ENCODE peak calls at places on chromosomes 4 and X, in seven cellular contexts. Y, P, Q, M, E, A and C are unnamed samples.

GRCh38 chr4:109472343-109472761 is 38.7 kb downstream of the SEC24B start:
- DNase-seq in M (no peak), A (peak), E (no peak), P (no peak), Q (no peak), Y (no peak), C (no peak)

GRCh38 chr4:149265645-149266044 is 550.0 kb downstream of the IQCM start:
- DNase-seq in P (no peak), E (no peak), Q (no peak), M (no peak), A (no peak), Y (no peak), C (no peak)

GRCh38 chr4:140721088-140721421 is 35.1 kb downstream of the TBC1D9 start:
- DNase-seq in Y (no peak), A (no peak), Q (no peak), E (no peak), P (no peak), M (no peak), C (no peak)

GRCh38 chr4:109009909-109010308 is 247.1 kb upstream of the ETNPPL start:
- DNase-seq in Q (no peak), M (no peak), A (peak), E (no peak), P (no peak), Y (peak), C (no peak)

GRCh38 chr4:147975902-147976301 is 244.0 kb downstream of the ARHGAP10 start:
- DNase-seq in E (no peak), Y (no peak), M (no peak), P (no peak), Q (no peak), A (peak), C (no peak)

GRCh38 chr4:73068496-73069337 is 799 bp downstream of the COX18 start:
- DNase-seq in E (peak), Q (no peak), P (no peak), Y (peak), A (peak), M (no peak), C (no peak)

GRCh38 chrX:53422915-53423268 is 219 bp downstream of the RIBC1 start:
- DNase-seq in M (no peak), Y (no peak), E (no peak), A (no peak), P (no peak), Q (no peak), C (no peak)

GRCh38 chrX:153993978-153994377 is 21.4 kb downstream of the TMEM187 start:
- DNase-seq in A (no peak), P (no peak), Q (no peak), E (no peak), Y (no peak), M (no peak), C (no peak)

GRCh38 chrX:97524340-97524739 is 640.6 kb downstream of the RPA4 start:
- DNase-seq in Q (no peak), E (no peak), P (no peak), Y (no peak), M (no peak), A (peak), C (no peak)

GRCh38 chrX:153245288-153245731 is 66.2 kb downstream of the MAGEA1 start:
- DNase-seq in P (no peak), Y (peak), A (no peak), M (no peak), E (peak), Q (no peak), C (no peak)

GRCh38 chrX:153862369-153863250 is 23.4 kb downstream of the L1CAM start:
- DNase-seq in Y (no peak), M (no peak), E (peak), Q (no peak), A (no peak), P (no peak), C (no peak)